ENCODE peak calls at places on chromosomes 12 and 14, in nine cellular contexts. C is AG08396; Y is suprapubic skin; D is GM23338; R is T follicular helper cell; O is stimulated activated CD8-positive, alpha-beta memory T cell treated with anti-CD3 and anti-CD28 coated beads, Interleukin-2, amount 100 ng/mL, for 1 hour; F is heart left ventricle; X is dorsolateral prefrontal cortex; H is neural crest cell. M is an unnamed sample.

GRCh38 chr14:51367600-51367931 is 127.5 kb downstream of the TMX1 start:
- DNase-seq in O (no peak), F (no peak), D (no peak), H (no peak), R (no peak), Y (no peak), X (no peak), C (no peak), M (peak; percentile 56)

GRCh38 chr12:32163596-32163995 is 56.9 kb downstream of the BICD1 start:
- DNase-seq in C (no peak), D (no peak), Y (no peak), O (no peak), R (no peak), H (no peak), X (no peak), F (no peak), M (no peak)

GRCh38 chr14:64209428-64210165 is 84.6 kb downstream of the ESR2 start:
- DNase-seq in O (no peak), H (no peak), C (peak; percentile 60), R (no peak), X (peak; percentile 47), Y (no peak), D (no peak), F (peak; percentile 81), M (peak; percentile 90)

GRCh38 chr12:105018761-105019160 is 32.6 kb downstream of the NOPCHAP1 start:
- DNase-seq in F (no peak), Y (no peak), O (no peak), C (no peak), D (no peak), X (no peak), R (no peak), H (no peak), M (no peak)

GRCh38 chr14:77098470-77099353 is 654 bp downstream of the CIPC start:
- DNase-seq in C (peak; percentile 27), X (peak; percentile 74), H (no peak), F (peak; percentile 88), D (peak; percentile 55), Y (peak; percentile 87), O (no peak), R (peak; percentile 14), M (no peak)

GRCh38 chr14:97655169-97655948 is 858.2 kb downstream of the VRK1 start:
- DNase-seq in F (no peak), D (peak; percentile 67), Y (no peak), O (no peak), H (no peak), C (no peak), R (no peak), X (no peak), M (no peak)

GRCh38 chr12:84822541-84822940 is 90.1 kb downstream of the SLC6A15 start:
- DNase-seq in X (no peak), C (no peak), Y (no peak), H (no peak), R (no peak), O (no peak), F (no peak), D (no peak), M (peak; percentile 87)

GRCh38 chr12:19597304-19598066 is 158.2 kb downstream of the AEBP2 start:
- DNase-seq in D (peak; percentile 54), F (no peak), O (no peak), Y (no peak), H (no peak), R (no peak), C (no peak), X (no peak), M (no peak)

GRCh38 chr14:27391331-27391730 is 793.5 kb upstream of the NOVA1 start:
- DNase-seq in H (no peak), X (no peak), D (no peak), R (no peak), Y (no peak), F (no peak), O (no peak), C (no peak), M (peak; percentile 77)

GRCh38 chr12:55830601-55831406 is 1.4 kb upstream of the DNAJC14 start:
- DNase-seq in H (peak; percentile 62), X (peak; percentile 86), C (peak; percentile 70), R (no peak), Y (peak; percentile 90), F (peak; percentile 84), O (peak; percentile 34), D (peak; percentile 72), M (peak; percentile 66)

GRCh38 chr12:101021911-101022388 is 188.1 kb downstream of the SLC5A8 start:
- DNase-seq in H (no peak), F (no peak), X (no peak), Y (no peak), O (no peak), R (no peak), D (no peak), C (peak; percentile 43), M (peak; percentile 87)

GRCh38 chr12:42372154-42372791 is 46.3 kb downstream of the PPHLN1 start:
- DNase-seq in Y (no peak), D (peak; percentile 85), X (no peak), C (peak; percentile 40), R (no peak), H (peak; percentile 14), F (no peak), O (no peak), M (peak; percentile 22)

GRCh38 chr12:78035913-78036658 is 205.4 kb downstream of the NAV3 start:
- DNase-seq in R (no peak), D (peak; percentile 17), X (peak; percentile 55), Y (no peak), O (no peak), H (no peak), C (peak; percentile 23), F (no peak), M (peak; percentile 30)

GRCh38 chr14:22266683-22267082 is 322.3 kb downstream of the DAD1 start:
- DNase-seq in D (no peak), H (no peak), X (no peak), Y (no peak), C (no peak), F (no peak), O (no peak), R (no peak), M (no peak)

GRCh38 chr12:111037047-111037446 is 116.7 kb upstream of the MYL2 start:
- DNase-seq in H (no peak), C (no peak), X (no peak), O (no peak), F (no peak), R (no peak), Y (no peak), D (no peak), M (no peak)

GRCh38 chr12:123761841-123762714 is at the start of gene DNAH10:
- DNase-seq in F (no peak), O (no peak), Y (no peak), C (peak; percentile 57), H (peak; percentile 68), D (peak; percentile 88), X (no peak), R (no peak), M (peak; percentile 26)

GRCh38 chr12:126930234-126930633 is 1336.7 kb upstream of the TMEM132C start:
- DNase-seq in O (no peak), R (no peak), F (no peak), C (no peak), X (no peak), Y (no peak), H (no peak), D (no peak), M (no peak)

GRCh38 chr14:104246401-104247335 is 108.3 kb downstream of the KIF26A start:
- DNase-seq in Y (peak; percentile 30), O (no peak), D (no peak), R (no peak), F (no peak), X (peak; percentile 16), H (no peak), C (no peak), M (no peak)

GRCh38 chr14:98890556-98891340 is 381.2 kb downstream of the BCL11B start:
- DNase-seq in D (no peak), Y (no peak), F (no peak), O (no peak), X (no peak), H (no peak), R (no peak), C (no peak), M (no peak)